ENCODE peak calls at places on chromosomes 6 and 20, in four cellular contexts. R is transverse colon, G is A549, K is ovary. F is an unnamed sample.

GRCh38 chr6:169097336-169098052 is 156.2 kb downstream of the THBS2 start:
- DNase-seq in R (no peak), G (no peak), K (no peak), F (no peak)

GRCh38 chr6:63765828-63766227 is 130.2 kb downstream of the PHF3 start:
- DNase-seq in R (no peak), G (no peak), K (no peak), F (no peak)

GRCh38 chr20:10761232-10761631 is 87.4 kb upstream of the JAG1 start:
- DNase-seq in R (no peak), G (no peak), K (no peak), F (no peak)

GRCh38 chr6:106684011-106684410 is 54.6 kb downstream of the QRSL1 start:
- DNase-seq in R (no peak), G (no peak), K (no peak), F (no peak)

GRCh38 chr6:33686225-33686742 is 25.2 kb downstream of the UQCC2 start:
- DNase-seq in R (no peak), G (no peak), K (no peak), F (no peak)

GRCh38 chr6:72286911-72287311 is 335.0 kb upstream of the KCNQ5 start:
- DNase-seq in R (no peak), G (no peak), K (no peak), F (no peak)

GRCh38 chr6:100504786-100505737 is 40.3 kb upstream of the SIM1 start:
- DNase-seq in R (no peak), G (no peak), K (no peak), F (no peak)

GRCh38 chr20:52937701-52938100 is 34.5 kb upstream of the TSHZ2 start:
- DNase-seq in R (no peak), G (no peak), K (no peak), F (no peak)

GRCh38 chr6:101597711-101598110 is 204.2 kb downstream of the GRIK2 start:
- DNase-seq in R (no peak), G (no peak), K (no peak), F (no peak)

GRCh38 chr20:60255426-60255825 is 297.2 kb downstream of the CDH26 start:
- DNase-seq in R (no peak), G (no peak), K (no peak), F (no peak)

GRCh38 chr6:13327691-13328075 is 654 bp downstream of the TBC1D7 start:
- DNase-seq in R (no peak), G (no peak), K (no peak), F (no peak)

GRCh38 chr6:140182819-140183218 is 808.4 kb upstream of the CITED2 start:
- DNase-seq in R (no peak), G (no peak), K (no peak), F (no peak)

GRCh38 chr20:14288341-14289330 is 48.8 kb downstream of the FLRT3 start:
- DNase-seq in R (no peak), G (peak), K (no peak), F (no peak)

GRCh38 chr20:7943891-7944290 is 3.6 kb upstream of the HAO1 start:
- DNase-seq in R (no peak), G (no peak), K (no peak), F (no peak)

GRCh38 chr20:49608752-49609670 is 41.1 kb upstream of the PTGIS start:
- DNase-seq in R (peak), G (peak), K (peak), F (peak)

GRCh38 chr6:37799263-37799644 is 20.3 kb upstream of the ZFAND3 start:
- DNase-seq in R (no peak), G (no peak), K (no peak), F (no peak)

GRCh38 chr20:50506270-50506579 is 4.0 kb upstream of the PTPN1 start:
- DNase-seq in R (no peak), G (no peak), K (no peak), F (peak)

GRCh38 chr20:15760217-15760567 is 813.1 kb downstream of the KIF16B start:
- DNase-seq in R (no peak), G (no peak), K (no peak), F (no peak)

GRCh38 chr6:15588966-15589634 is 73.7 kb downstream of the DTNBP1 start:
- DNase-seq in R (no peak), G (no peak), K (no peak), F (peak)

GRCh38 chr20:4153661-4154238 is 138.4 kb upstream of the RNF24 start:
- DNase-seq in R (no peak), G (no peak), K (no peak), F (no peak)

GRCh38 chr6:166192136-166192535 is 24.5 kb upstream of the TBXT start:
- DNase-seq in R (no peak), G (no peak), K (no peak), F (no peak)

GRCh38 chr6:30647802-30648460 is 998 bp downstream of the C6orf136 start:
- DNase-seq in R (no peak), G (peak), K (no peak), F (no peak)

GRCh38 chr20:60903325-60903958 is 348.6 kb upstream of the CDH4 start:
- DNase-seq in R (no peak), G (no peak), K (no peak), F (no peak)

GRCh38 chr20:19026901-19027644 is 185.4 kb upstream of the SLC24A3 start:
- DNase-seq in R (no peak), G (no peak), K (no peak), F (no peak)

GRCh38 chr20:1702855-1703254 is 45.3 kb upstream of the SIRPG start:
- DNase-seq in R (no peak), G (no peak), K (no peak), F (no peak)

GRCh38 chr20:31915491-31916280 is 36.2 kb downstream of the PDRG1 start:
- DNase-seq in R (no peak), G (no peak), K (no peak), F (no peak)

GRCh38 chr20:1526310-1526709 is 31.2 kb downstream of the SIRPD start:
- DNase-seq in R (no peak), G (no peak), K (no peak), F (no peak)

GRCh38 chr6:121780325-121781313 is 345.2 kb downstream of the GJA1 start:
- DNase-seq in R (no peak), G (peak), K (peak), F (no peak)

GRCh38 chr6:2958331-2958711 is 13.0 kb downstream of the SERPINB6 start:
- DNase-seq in R (no peak), G (no peak), K (no peak), F (no peak)

GRCh38 chr6:44624226-44624625 is 236.7 kb downstream of the CDC5L start:
- DNase-seq in R (no peak), G (no peak), K (no peak), F (no peak)

GRCh38 chr6:134176283-134176975 is 124.0 kb upstream of the SLC2A12 start:
- DNase-seq in R (no peak), G (no peak), K (peak), F (peak)

GRCh38 chr6:47057830-47058540 is 15.9 kb upstream of the ADGRF1 start:
- DNase-seq in R (no peak), G (no peak), K (no peak), F (no peak)

GRCh38 chr20:41476446-41476845 is 109.8 kb upstream of the EMILIN3 start:
- DNase-seq in R (no peak), G (no peak), K (no peak), F (no peak)

GRCh38 chr6:38638941-38639497 is 710 bp downstream of the BTBD9 start:
- DNase-seq in R (peak), G (peak), K (peak), F (peak)

GRCh38 chr20:8932192-8933150 is 136.4 kb upstream of the PLCB4 start:
- DNase-seq in R (no peak), G (peak), K (no peak), F (no peak)

DNA sequence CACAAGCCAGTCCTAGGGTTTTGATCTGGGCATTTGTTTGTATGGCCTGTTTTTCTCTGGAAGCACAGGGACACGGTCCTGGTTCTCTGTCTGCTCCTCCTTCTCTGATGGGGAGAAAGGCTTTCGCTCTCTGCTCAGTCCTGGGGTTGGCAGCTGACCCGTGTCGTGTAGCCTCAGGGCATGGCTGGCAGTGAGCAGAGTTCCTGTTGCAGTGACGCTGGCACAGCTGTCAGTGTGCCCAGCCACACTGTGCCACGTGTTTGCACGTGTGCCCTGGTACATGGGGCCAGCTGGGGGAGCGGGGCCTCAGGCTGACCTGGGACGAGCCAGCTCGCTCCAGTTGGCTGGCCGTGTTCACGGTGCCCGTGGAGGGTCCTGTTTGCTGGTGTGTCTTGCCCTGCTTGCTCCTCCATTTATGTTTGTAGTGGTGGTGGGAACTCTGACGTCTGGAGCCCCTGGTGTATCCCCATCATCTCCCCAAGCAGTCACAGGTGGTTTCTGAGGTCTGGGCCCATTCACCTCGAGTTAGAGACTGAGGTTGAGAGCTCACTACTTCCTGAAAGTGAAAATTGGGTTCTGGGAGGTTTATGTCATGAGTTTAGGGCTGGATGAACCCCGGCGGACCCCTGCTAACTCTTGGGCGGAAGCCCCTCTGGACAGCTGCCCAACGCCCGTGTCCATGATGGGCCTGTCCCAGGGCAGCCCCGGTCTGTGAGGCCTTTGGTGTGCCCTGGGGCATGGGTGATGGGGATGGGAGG is 10.2 kb upstream of the DNAJC5 start:
- DNase-seq in R (no peak), G (no peak), K (no peak), F (no peak)
- TF ChIP-seq POLR2A in R (no peak), G (no peak), K (no peak), F (no peak)

DNA sequence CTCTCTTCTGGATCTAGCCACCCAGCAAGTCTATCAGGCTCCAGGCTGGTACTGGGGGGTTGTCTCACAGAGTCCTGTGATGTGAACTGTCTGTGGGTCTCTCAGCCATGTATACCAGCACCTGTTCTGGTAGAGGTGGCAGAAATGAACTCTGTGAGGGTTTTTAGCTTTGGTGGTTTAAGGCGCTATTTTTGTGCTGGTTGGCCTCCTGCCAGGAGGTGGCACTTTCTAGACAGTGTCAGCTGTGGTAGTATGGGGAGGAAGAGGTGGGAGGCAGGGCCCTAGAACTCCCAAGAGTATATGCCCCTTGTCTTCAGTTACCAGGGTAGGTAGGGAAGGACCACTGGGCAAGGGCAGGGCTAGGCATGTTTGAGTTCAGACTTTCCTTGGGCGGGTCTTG is 75.8 kb downstream of the SNAP91 start:
- DNase-seq in R (no peak), G (no peak), K (no peak), F (no peak)
- TF ChIP-seq POLR2A in R (no peak), G (no peak), K (no peak), F (no peak)

DNA sequence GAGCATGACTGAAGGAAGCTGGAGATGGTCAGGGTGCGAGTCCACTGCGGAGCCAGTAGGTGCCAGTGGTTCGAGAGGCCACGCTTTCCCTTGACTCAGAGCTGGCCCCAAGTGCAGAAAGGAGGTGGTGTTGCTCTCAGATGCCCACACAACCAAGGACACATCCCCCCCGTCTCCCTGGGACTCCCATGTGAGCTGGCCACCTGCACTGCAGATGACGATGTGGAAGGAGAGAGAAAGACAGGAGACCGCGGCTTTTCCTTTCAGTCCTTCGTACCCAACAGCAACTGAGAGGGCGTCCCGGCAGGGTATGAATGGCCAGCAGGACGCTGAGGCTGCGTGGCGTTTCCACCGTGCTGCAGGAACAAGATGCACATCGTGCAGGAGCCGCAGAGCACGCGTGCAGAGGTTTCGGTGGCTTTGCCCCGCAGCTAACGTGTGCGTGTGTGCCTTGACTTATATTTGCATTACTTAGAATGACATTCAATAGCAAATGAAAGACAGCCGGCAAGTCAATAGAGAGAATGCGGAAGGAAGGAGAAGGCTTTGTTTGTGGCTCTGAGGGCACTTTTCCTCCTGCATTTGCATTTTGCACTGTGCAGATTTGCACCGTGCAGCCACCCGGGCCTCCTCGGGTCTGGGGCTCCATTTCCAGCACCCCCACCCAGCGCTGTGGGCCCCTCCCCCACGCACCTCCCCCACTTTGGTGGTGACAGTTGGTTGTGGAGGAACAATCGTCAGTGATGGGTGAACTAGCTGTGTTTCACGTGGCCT is 26.3 kb upstream of the BHLHE23 start:
- DNase-seq in R (no peak), G (no peak), K (no peak), F (no peak)
- TF ChIP-seq POLR2A in R (no peak), G (no peak), K (no peak), F (no peak)

GRCh38 chr6:32517654-32518445 is 12.2 kb downstream of the HLA-DRB5 start:
- DNase-seq in R (no peak), G (no peak), K (no peak), F (no peak)

GRCh38 chr6:32522302-32523047 is 7.6 kb downstream of the HLA-DRB5 start:
- DNase-seq in R (no peak), G (no peak), K (no peak), F (no peak)

GRCh38 chr6:32519117-32519909 is 10.8 kb downstream of the HLA-DRB5 start:
- DNase-seq in R (no peak), G (no peak), K (peak), F (no peak)

GRCh38 chr6:32519910-32520258 is 10.2 kb downstream of the HLA-DRB5 start:
- DNase-seq in R (no peak), G (no peak), K (no peak), F (no peak)
- TF ChIP-seq POLR2A in R (no peak), G (no peak), K (no peak), F (no peak)

F was measured in erythroblast.